ENCODE peak calls at places on chromosomes 7 and 10, in ten cellular contexts. I is lower leg skin, J is adipocyte, Y is body of pancreas, W is gastrocnemius medialis, H is tibial artery, P is endodermal cell, S is coronary artery, T is brain microvascular endothelial cell, Z is cardiac fibroblast. D is an unnamed sample.

GRCh38 chr7:154860621-154861375 is 142.1 kb downstream of the PAXIP1 start:
- DNase-seq in P (no peak), I (no peak), S (no peak), Y (no peak), W (no peak), T (no peak), Z (no peak), H (no peak), J (no peak), D (no peak)

GRCh38 chr10:33719005-33719703 is 384.7 kb upstream of the NRP1 start:
- DNase-seq in H (no peak), P (no peak), Y (no peak), I (no peak), W (no peak), S (no peak), J (no peak), T (no peak), Z (no peak), D (no peak)

GRCh38 chr7:129959480-129960332 is 6.9 kb upstream of the UBE2H start:
- DNase-seq in Z (no peak), H (no peak), I (no peak), P (no peak), T (no peak), S (no peak), J (no peak), Y (no peak), W (no peak), D (no peak)

GRCh38 chr7:148940702-148941597 is 56.9 kb upstream of the EZH2 start:
- DNase-seq in Z (peak; percentile 87), Y (peak; percentile 77), H (peak; percentile 88), S (peak; percentile 85), T (peak; percentile 86), P (peak; percentile 82), I (peak; percentile 73), W (peak; percentile 66), J (peak; percentile 94), D (peak; percentile 16)

GRCh38 chr10:74967850-74968620 is 141.6 kb downstream of the KAT6B start:
- DNase-seq in S (no peak), H (no peak), W (no peak), Y (no peak), Z (no peak), P (no peak), T (no peak), J (peak; percentile 26), I (no peak), D (no peak)

GRCh38 chr10:119405505-119405807 is 137.1 kb downstream of the RGS10 start:
- DNase-seq in I (no peak), W (no peak), P (no peak), T (no peak), S (no peak), Y (no peak), Z (no peak), J (no peak), H (no peak), D (no peak)

GRCh38 chr7:19116121-19117080 is 1.0 kb downstream of the TWIST1 start:
- DNase-seq in P (peak; percentile 85), T (peak; percentile 27), J (peak; percentile 48), Y (no peak), Z (peak; percentile 68), S (no peak), H (peak; percentile 66), W (no peak), I (peak; percentile 17), D (no peak)

GRCh38 chr7:20116869-20117268 is 100.3 kb downstream of the MACC1 start:
- DNase-seq in Y (no peak), W (no peak), I (no peak), Z (no peak), S (no peak), P (peak; percentile 76), T (no peak), J (no peak), H (no peak), D (no peak)

GRCh38 chr7:118057404-118057803 is 126.6 kb upstream of the LSM8 start:
- DNase-seq in Y (no peak), W (no peak), Z (no peak), H (no peak), S (no peak), J (no peak), T (peak; percentile 23), I (no peak), P (no peak), D (no peak)

GRCh38 chr7:5679741-5680473 is 101.6 kb downstream of the RNF216 start:
- DNase-seq in P (no peak), H (peak; percentile 79), W (peak; percentile 38), T (no peak), S (no peak), Z (peak; percentile 29), J (no peak), Y (no peak), I (peak; percentile 56), D (no peak)

GRCh38 chr7:23864984-23865383 is 155.0 kb downstream of the STK31 start:
- DNase-seq in S (no peak), I (no peak), H (no peak), T (peak; percentile 64), W (no peak), Z (peak; percentile 57), J (peak; percentile 72), P (no peak), Y (no peak), D (no peak)

GRCh38 chr10:88377510-88377909 is 205.6 kb downstream of the RNLS start:
- DNase-seq in T (no peak), W (no peak), H (no peak), Z (no peak), J (no peak), S (no peak), Y (no peak), I (no peak), P (no peak), D (no peak)

GRCh38 chr10:25441270-25441669 is 266.5 kb downstream of the GPR158 start:
- DNase-seq in P (no peak), T (no peak), Y (no peak), I (no peak), J (no peak), Z (no peak), S (no peak), H (no peak), W (peak; percentile 28), D (no peak)

GRCh38 chr7:138875794-138876193 is 77.8 kb upstream of the ATP6V0A4 start:
- DNase-seq in Y (no peak), H (no peak), Z (peak; percentile 26), J (peak; percentile 48), S (no peak), W (no peak), P (no peak), I (no peak), T (peak; percentile 91), D (no peak)

GRCh38 chr10:130463876-130464360 is 327.7 kb downstream of the GLRX3 start:
- DNase-seq in W (no peak), H (peak; percentile 35), Y (peak; percentile 73), S (peak; percentile 47), T (no peak), P (no peak), I (no peak), J (no peak), Z (no peak), D (no peak)

DNA sequence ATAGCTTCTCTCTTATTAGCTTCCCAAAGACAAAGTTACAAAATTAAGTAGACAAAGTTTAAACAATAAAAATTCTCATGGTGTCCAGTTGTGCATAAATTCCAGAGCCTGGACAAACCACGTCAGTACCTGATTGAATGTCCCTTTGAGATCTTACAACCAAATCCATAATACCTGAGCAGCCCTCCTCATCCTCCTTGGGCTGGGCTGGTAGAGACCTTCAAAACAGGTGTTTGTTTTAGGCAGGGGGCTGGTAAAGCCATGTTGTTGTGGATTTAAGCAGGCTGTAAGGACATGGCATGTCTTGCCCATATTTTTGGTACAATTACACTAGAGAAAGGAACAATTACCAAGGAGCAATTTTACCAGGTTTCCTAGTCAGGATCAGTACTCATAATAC is 2.1 kb downstream of the IFIT5 start:
- DNase-seq in Y (no peak), I (no peak), P (no peak), T (no peak), Z (no peak), S (no peak), H (no peak), W (no peak), J (no peak), D (no peak)
- H3K4me3 ChIP-seq in Y (no peak overlapping the region), I (no peak overlapping the region), P (no peak overlapping the region), T (no peak overlapping the region), Z (no peak overlapping the region), S (peak overlapping the region; percentile 85), H (no peak overlapping the region), W (no peak overlapping the region), J (no peak overlapping the region), D (no peak overlapping the region)

DNA sequence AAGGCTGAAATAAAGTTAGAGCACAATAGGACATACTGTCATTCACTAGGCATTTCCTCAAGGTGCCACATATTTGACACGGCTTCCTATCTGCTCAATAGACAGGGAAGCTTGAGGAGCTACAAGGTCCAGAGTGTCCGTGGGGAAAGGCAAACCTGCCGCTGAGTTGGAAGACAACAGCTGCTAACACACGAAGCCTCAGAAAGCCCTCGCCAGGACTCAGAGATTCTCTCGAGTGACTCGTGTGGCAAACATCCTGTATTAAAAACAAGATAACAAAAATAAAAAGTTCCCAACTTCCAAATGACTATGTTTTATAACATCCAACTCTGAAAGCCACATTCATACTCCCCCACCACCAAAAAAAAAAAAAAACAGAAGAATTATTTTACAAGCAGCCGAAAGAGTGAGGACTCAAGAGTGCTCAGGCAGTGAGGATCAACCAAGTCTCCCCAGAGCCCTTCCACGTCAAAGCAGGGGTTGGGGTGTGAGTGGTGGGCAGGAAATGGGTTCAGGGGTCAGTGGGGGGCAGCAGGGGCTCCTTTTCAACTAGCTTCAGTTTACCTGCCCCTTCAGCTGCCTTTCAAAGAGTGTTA is 67.6 kb downstream of the STK17A start:
- DNase-seq in I (no peak), J (peak; percentile 69), Z (peak; percentile 59), H (no peak), P (no peak), T (peak; percentile 78), S (no peak), Y (no peak), W (no peak), D (no peak)
- H3K4me3 ChIP-seq in I (no peak overlapping the region), J (peak overlapping the region; percentile 11), Z (no peak overlapping the region), H (no peak overlapping the region), P (no peak overlapping the region), T (no peak overlapping the region), S (peak overlapping the region; percentile 4), Y (no peak overlapping the region), W (no peak overlapping the region), D (peak overlapping the region; percentile 41)

DNA sequence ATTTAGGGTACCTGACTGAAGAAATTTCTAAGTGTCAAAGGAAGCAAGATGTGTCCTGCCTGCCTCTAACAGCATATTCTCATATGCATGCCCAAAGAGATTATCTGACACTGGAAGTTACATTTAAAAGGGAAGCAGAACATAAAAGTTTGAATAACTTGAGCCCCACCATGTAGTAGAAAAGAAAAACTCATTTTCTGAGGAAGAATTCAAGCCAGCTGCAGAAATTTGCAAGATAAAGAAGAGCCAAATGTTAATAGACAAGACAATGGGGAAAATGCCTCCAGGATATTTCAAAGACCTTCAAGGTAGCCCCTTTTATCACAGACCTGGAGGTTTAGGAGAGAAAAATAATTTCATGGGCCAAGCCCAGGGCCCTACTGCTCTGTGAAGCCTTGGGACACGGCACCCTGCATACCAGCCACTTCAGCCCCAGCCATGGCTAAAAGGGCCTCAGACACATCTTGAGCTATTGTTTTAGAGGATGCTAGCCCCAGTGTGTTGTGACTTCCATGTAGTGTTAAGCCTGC is 18.4 kb upstream of the AKR1C1 start:
- DNase-seq in Y (no peak), S (no peak), W (no peak), Z (no peak), J (no peak), I (no peak), T (no peak), H (no peak), P (no peak), D (no peak)
- H3K4me3 ChIP-seq in Y (no peak overlapping the region), S (no peak overlapping the region), W (no peak overlapping the region), Z (no peak overlapping the region), J (peak overlapping the region; percentile 68), I (no peak overlapping the region), T (no peak overlapping the region), H (no peak overlapping the region), P (no peak overlapping the region), D (no peak overlapping the region)

GRCh38 chr7:127759945-127760421 is 108.0 kb downstream of the SND1 start:
- DNase-seq in H (no peak), T (no peak), Y (no peak), P (no peak), J (no peak), I (no peak), Z (no peak), W (no peak), S (no peak), D (no peak)
- H3K4me3 ChIP-seq in H (no peak overlapping the region), T (no peak overlapping the region), Y (no peak overlapping the region), P (no peak overlapping the region), J (no peak overlapping the region), I (no peak overlapping the region), Z (no peak overlapping the region), W (no peak overlapping the region), S (no peak overlapping the region), D (no peak overlapping the region)